ENCODE peak calls at places on chromosome 2, in six cellular contexts. T, Z, L, W, K and Y are unnamed samples.

GRCh38 chr2:131014141-131014540 is 79.1 kb downstream of the FAM168B start:
- DNase-seq in T (no peak), Z (no peak), L (no peak), W (no peak), K (no peak), Y (no peak)

GRCh38 chr2:29802976-29803375 is 118.4 kb downstream of the ALK start:
- DNase-seq in T (no peak), Z (no peak), L (no peak), W (peak; percentile 1), K (no peak), Y (no peak)

GRCh38 chr2:39781697-39782096 is 2.6 kb upstream of the THUMPD2 start:
- DNase-seq in T (no peak), Z (no peak), L (no peak), W (peak; percentile 28), K (no peak), Y (no peak)

GRCh38 chr2:240599141-240599583 is 12.6 kb downstream of the CAPN10 start:
- DNase-seq in T (no peak), Z (peak; percentile 31), L (peak; percentile 29), W (no peak), K (no peak), Y (no peak)

GRCh38 chr2:40554665-40555294 is 102.9 kb upstream of the SLC8A1 start:
- DNase-seq in T (peak; percentile 18), Z (peak; percentile 51), L (peak; percentile 46), W (peak; percentile 16), K (peak; percentile 3), Y (peak; percentile 61)

GRCh38 chr2:64392514-64392913 is 61.4 kb upstream of the LGALSL start:
- DNase-seq in T (no peak), Z (no peak), L (no peak), W (no peak), K (no peak), Y (no peak)

GRCh38 chr2:150601280-150602038 is 114.0 kb upstream of the RND3 start:
- DNase-seq in T (no peak), Z (no peak), L (no peak), W (no peak), K (no peak), Y (no peak)

GRCh38 chr2:64854773-64855237 is 134.4 kb upstream of the SLC1A4 start:
- DNase-seq in T (no peak), Z (peak; percentile 90), L (no peak), W (peak; percentile 67), K (no peak), Y (no peak)

GRCh38 chr2:239306274-239307220 is 94.3 kb downstream of the HDAC4 start:
- DNase-seq in T (no peak), Z (no peak), L (no peak), W (no peak), K (no peak), Y (no peak)

DNA sequence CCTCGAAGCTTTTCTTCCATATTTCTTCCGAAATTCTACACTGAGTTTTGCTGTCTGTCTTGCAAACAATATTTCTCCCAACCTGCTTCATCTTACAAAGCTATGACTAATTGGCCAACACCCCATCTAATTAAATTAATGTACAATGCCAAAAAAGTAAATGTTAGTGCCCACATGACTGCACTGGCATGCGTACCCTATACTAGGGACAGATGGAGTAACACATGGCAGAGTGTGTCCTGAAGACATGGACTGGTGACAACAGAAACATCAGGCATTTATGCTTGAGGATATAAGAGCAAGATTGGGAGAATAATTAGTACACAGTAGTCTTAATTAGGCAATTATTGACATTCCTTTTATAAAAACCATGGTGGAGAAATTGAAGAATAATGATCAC is 66.8 kb downstream of the MREG start:
- DNase-seq in T (no peak), Z (no peak), L (no peak), W (no peak), K (no peak), Y (no peak)
- TF ChIP-seq CTCF in T (no peak), Z (no peak), L (no peak), W (no peak), K (no peak), Y (no peak)

GRCh38 chr2:74457129-74457548 is 1.1 kb upstream of the WBP1 start:
- DNase-seq in T (no peak), Z (no peak), L (no peak), W (no peak), K (no peak), Y (no peak)

GRCh38 chr2:74458957-74459290 is 686 bp downstream of the WBP1 start:
- DNase-seq in T (no peak), Z (no peak), L (no peak), W (no peak), K (no peak), Y (no peak)

GRCh38 chr2:74458132-74458956 is at the start of gene WBP1:
- DNase-seq in T (peak; percentile 98), Z (peak; percentile 100), L (peak; percentile 100), W (peak; percentile 100), K (peak; percentile 100), Y (peak; percentile 99)

GRCh38 chr2:74457549-74458131 is 598 bp upstream of the WBP1 start:
- DNase-seq in T (peak; percentile 71), Z (no peak), L (peak; percentile 81), W (no peak), K (peak; percentile 66), Y (peak; percentile 47)

GRCh38 chr2:74454654-74455511 is at the start of gene INO80B:
- DNase-seq in T (peak; percentile 91), Z (peak; percentile 97), L (peak; percentile 95), W (peak; percentile 98), K (peak; percentile 95), Y (peak; percentile 97)
- TF ChIP-seq CTCF in T (no peak), Z (no peak), L (no peak), W (no peak), K (no peak), Y (peak; percentile 11)

GRCh38 chr2:221572180-221572820 is at the start of gene EPHA4:
- DNase-seq in T (peak; percentile 90), Z (peak; percentile 46), L (peak; percentile 87), W (peak; percentile 93), K (peak; percentile 84), Y (peak; percentile 81)
- TF ChIP-seq CTCF in T (no peak), Z (peak; percentile 2), L (peak; percentile 28), W (peak; percentile 22), K (no peak), Y (no peak)

GRCh38 chr2:60565472-60565871 is 12.0 kb upstream of the BCL11A start:
- DNase-seq in T (no peak), Z (no peak), L (no peak), W (no peak), K (no peak), Y (no peak)
- TF ChIP-seq CTCF in T (no peak), Z (peak; percentile 59), L (peak; percentile 27), W (peak; percentile 19), K (peak; percentile 9), Y (peak; percentile 58)

GRCh38 chr2:90207454-90208058 is 1516.1 kb downstream of the RPIA start:
- DNase-seq in T (no peak), Z (no peak), L (no peak), W (no peak), K (no peak), Y (no peak)
- TF ChIP-seq CTCF in T (peak; percentile 20), Z (peak; percentile 20), L (peak; percentile 38), W (no peak), K (peak; percentile 21), Y (no peak)